ENCODE peak calls at places on chromosomes 2 and 18, in six cellular contexts. G is HepG2, V is GM12878, D is K562, A is HCT116, Y is SK-N-SH. X is an unnamed sample.

GRCh38 chr2:233535276-233535675 is 31.3 kb downstream of the USP40 start:
- DNase-seq in Y (no peak), G (no peak), D (no peak), A (no peak), V (no peak), X (no peak)

GRCh38 chr2:195488567-195488966 is 168.5 kb upstream of the SLC39A10 start:
- DNase-seq in D (no peak), G (no peak), A (no peak), V (no peak), Y (no peak), X (no peak)

GRCh38 chr2:43049836-43050796 is 176.3 kb downstream of the ZFP36L2 start:
- DNase-seq in G (no peak), D (no peak), V (no peak), Y (no peak), A (no peak), X (no peak)

GRCh38 chr2:140504596-140504995 is 1626.2 kb downstream of the LRP1B start:
- DNase-seq in G (no peak), D (no peak), A (no peak), V (no peak), Y (no peak), X (no peak)

GRCh38 chr2:162085090-162085891 is 11.3 kb upstream of the DPP4 start:
- DNase-seq in A (no peak), Y (no peak), G (peak; percentile 85), D (no peak), V (no peak), X (no peak)

GRCh38 chr2:237864030-237864931 is 4.9 kb downstream of the RAMP1 start:
- DNase-seq in Y (no peak), G (no peak), V (no peak), A (no peak), D (no peak), X (no peak)

GRCh38 chr2:107358362-107358761 is 468.3 kb upstream of the RGPD4 start:
- DNase-seq in D (no peak), A (no peak), Y (no peak), V (no peak), G (no peak), X (no peak)

GRCh38 chr2:74332550-74333174 is 10.6 kb downstream of the SLC4A5 start:
- DNase-seq in G (no peak), A (no peak), Y (no peak), V (no peak), D (no peak), X (no peak)

GRCh38 chr2:83081835-83082522 is 1377.1 kb downstream of the SUCLG1 start:
- DNase-seq in G (peak; percentile 53), D (no peak), Y (peak; percentile 20), V (no peak), A (no peak), X (no peak)

GRCh38 chr18:29226201-29226600 is 1049.3 kb upstream of the CDH2 start:
- DNase-seq in D (no peak), V (no peak), A (no peak), G (no peak), Y (no peak), X (no peak)

GRCh38 chr18:5979176-5979888 is 84.0 kb upstream of the TMEM200C start:
- DNase-seq in A (no peak), D (no peak), Y (no peak), G (no peak), V (no peak), X (no peak)

GRCh38 chr2:96090181-96090500 is 26.2 kb downstream of the ADRA2B start:
- DNase-seq in V (no peak), A (no peak), D (peak; percentile 2), G (no peak), Y (no peak), X (no peak)

GRCh38 chr18:62784966-62785413 is 69.6 kb downstream of the PHLPP1 start:
- DNase-seq in A (no peak), Y (no peak), V (no peak), D (no peak), G (no peak), X (no peak)
- TF ChIP-seq SIN3A in A (no peak), Y (no peak), V (no peak), D (no peak), G (no peak), X (no peak)

DNA sequence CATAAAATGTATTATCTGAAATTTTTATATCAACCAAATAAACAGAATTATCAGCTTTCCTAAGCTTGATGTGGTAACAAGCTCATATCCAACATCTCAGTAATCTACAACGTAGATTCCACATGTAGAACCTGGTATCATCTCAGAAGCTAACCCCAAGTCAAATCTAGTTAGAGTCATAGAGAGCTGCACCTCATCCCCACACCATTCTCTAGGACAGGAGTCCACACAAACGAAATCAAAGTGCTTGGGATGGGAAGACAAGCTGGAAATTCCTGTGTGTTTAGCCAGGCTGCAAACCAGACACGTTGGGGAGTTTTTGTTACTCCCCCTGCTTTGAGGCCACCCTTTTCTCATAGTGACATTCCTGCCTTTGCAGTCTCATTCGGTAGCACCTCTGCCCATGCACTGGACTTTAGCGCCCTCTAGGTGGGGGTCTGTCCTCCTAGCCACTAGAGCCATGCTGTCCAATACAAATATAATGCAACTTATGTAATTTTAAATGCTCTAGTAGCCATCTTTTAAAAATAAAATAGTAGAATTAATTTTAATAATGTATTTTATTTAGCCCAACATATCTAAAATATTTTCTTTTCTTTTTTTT is 28.1 kb upstream of the SATB2 start:
- DNase-seq in Y (no peak), A (peak; percentile 57), V (no peak), G (peak; percentile 64), D (peak; percentile 69), X (no peak)
- TF ChIP-seq REST in Y (no peak), A (no peak), V (no peak), G (peak; percentile 72), D (no peak), X (no peak)

DNA sequence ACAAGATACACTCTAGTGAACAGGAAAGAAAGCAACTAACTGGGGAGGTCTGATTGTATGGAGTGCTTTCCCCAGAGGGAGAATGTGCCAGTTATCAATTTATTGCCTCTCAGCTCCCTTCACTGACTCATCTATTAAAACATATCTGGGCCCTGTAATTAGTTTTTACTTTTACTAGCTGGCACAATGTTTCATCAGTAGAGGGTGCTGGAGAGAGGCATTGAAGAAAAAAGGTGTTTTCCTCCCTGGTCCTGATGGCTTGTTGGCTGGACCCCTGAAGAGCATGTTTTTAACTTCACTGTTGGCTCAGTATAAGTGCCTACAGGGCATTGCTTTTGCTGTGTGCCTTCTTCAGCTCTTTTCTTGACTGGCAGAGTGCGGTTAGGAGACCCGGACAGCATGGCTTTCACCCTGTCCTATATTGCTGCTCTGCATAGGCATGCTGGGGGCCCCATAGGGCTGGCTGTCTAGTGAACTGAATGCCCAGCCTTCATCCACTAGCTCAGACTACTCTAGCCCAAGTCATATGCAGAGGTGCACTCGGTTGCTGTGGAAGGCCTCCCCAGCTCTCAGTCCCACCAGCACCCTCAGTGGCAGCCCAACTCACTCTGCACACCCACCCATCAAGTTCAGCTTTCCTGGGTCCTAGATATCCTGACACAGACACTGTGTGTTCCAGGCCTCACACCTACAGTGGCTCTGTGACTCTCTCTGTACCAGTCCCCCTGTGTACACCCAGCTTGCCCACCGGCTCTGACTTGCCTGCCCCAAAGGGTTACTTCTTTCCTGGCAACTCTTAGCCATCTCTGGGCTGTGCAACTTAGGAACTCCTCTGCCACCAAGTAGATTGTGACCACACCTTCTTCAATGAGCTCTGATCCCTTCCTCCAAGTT is 62.3 kb upstream of the ACYP2 start:
- DNase-seq in G (no peak), A (no peak), V (no peak), Y (no peak), D (no peak), X (no peak)
- TF ChIP-seq SIN3A in G (no peak), A (no peak), V (no peak), Y (no peak), D (no peak), X (no peak)

GRCh38 chr2:101980368-101980767 is 11.4 kb upstream of the IL1R2 start:
- DNase-seq in V (no peak), A (no peak), G (no peak), Y (no peak), D (no peak), X (no peak)
- TF ChIP-seq REST in V (no peak), A (no peak), G (no peak), Y (no peak), D (no peak), X (no peak)